ENCODE peak calls at places on chromosomes 2 and 18, in seven cellular contexts. U is GM12891; Y is lower leg skin; C is stimulated activated CD8-positive, alpha-beta memory T cell treated with anti-CD3 and anti-CD28 coated beads, Interleukin-2, amount 100 ng/mL, for 1 hour; L is stimulated activated CD4-positive, alpha-beta T cell treated with anti-CD3 and anti-CD28 coated beads, Interleukin-1b, Interleukin-23, amount 100 ng/mL, for 48 hours; G is mesothelial cell of epicardium; B is EL. T is an unnamed sample.

GRCh38 chr18:11871501-11871900 is 20.3 kb downstream of the CHMP1B start:
- DNase-seq in U (no peak), Y (no peak), C (no peak), L (no peak), G (no peak), B (no peak), T (no peak)

GRCh38 chr2:127820080-127820668 is 9.2 kb upstream of the WDR33 start:
- DNase-seq in U (no peak), Y (no peak), C (no peak), L (no peak), G (no peak), B (no peak), T (no peak)

GRCh38 chr2:63861220-63861822 is 19.6 kb downstream of the UGP2 start:
- DNase-seq in U (no peak), Y (peak), C (peak), L (peak), G (peak), B (peak), T (no peak)

GRCh38 chr2:233053928-233054774 is 6.0 kb upstream of the INPP5D start:
- DNase-seq in U (peak), Y (no peak), C (peak), L (peak), G (peak), B (peak), T (peak)

GRCh38 chr18:8607776-8608682 is 1.2 kb upstream of the RAB12 start:
- DNase-seq in U (no peak), Y (no peak), C (no peak), L (no peak), G (no peak), B (peak), T (no peak)

GRCh38 chr18:9147440-9148238 is 11.1 kb downstream of the ANKRD12 start:
- DNase-seq in U (no peak), Y (peak), C (no peak), L (no peak), G (no peak), B (peak), T (no peak)

GRCh38 chr2:98713332-98714015 is 17.5 kb downstream of the MGAT4A start:
- DNase-seq in U (no peak), Y (no peak), C (no peak), L (no peak), G (no peak), B (no peak), T (no peak)

GRCh38 chr2:177211148-177211547 is 1.4 kb upstream of the HNRNPA3 start:
- DNase-seq in U (no peak), Y (no peak), C (no peak), L (no peak), G (no peak), B (no peak), T (no peak)

GRCh38 chr2:1561793-1562521 is 148.7 kb downstream of the TPO start:
- DNase-seq in U (no peak), Y (no peak), C (no peak), L (no peak), G (no peak), B (no peak), T (no peak)

GRCh38 chr2:227884511-227884947 is 13.1 kb downstream of the DAW1 start:
- DNase-seq in U (peak), Y (no peak), C (no peak), L (peak), G (peak), B (peak), T (peak)

GRCh38 chr2:3604207-3604877 is 9.4 kb downstream of the COLEC11 start:
- DNase-seq in U (no peak), Y (no peak), C (no peak), L (no peak), G (no peak), B (no peak), T (no peak)

GRCh38 chr2:74675090-74675489 is 21.0 kb downstream of the SEMA4F start:
- DNase-seq in U (no peak), Y (no peak), C (no peak), L (no peak), G (no peak), B (no peak), T (no peak)

GRCh38 chr2:42092084-42092996 is 44.5 kb downstream of the PKDCC start:
- DNase-seq in U (no peak), Y (no peak), C (no peak), L (no peak), G (no peak), B (no peak), T (no peak)

GRCh38 chr2:113218283-113219091 is 44.7 kb downstream of the PSD4 start:
- DNase-seq in U (no peak), Y (no peak), C (no peak), L (no peak), G (no peak), B (no peak), T (peak)

GRCh38 chr2:43343573-43344304 is 117.3 kb upstream of the ZFP36L2 start:
- DNase-seq in U (no peak), Y (peak), C (no peak), L (no peak), G (peak), B (peak), T (no peak)

GRCh38 chr2:229071292-229071976 is 199.7 kb downstream of the PID1 start:
- DNase-seq in U (no peak), Y (no peak), C (no peak), L (no peak), G (no peak), B (peak), T (no peak)

GRCh38 chr2:236318401-236318800 is 54.2 kb upstream of the ASB18 start:
- DNase-seq in U (no peak), Y (no peak), C (no peak), L (no peak), G (no peak), B (no peak), T (no peak)

GRCh38 chr2:222671259-222672067 is at the start of gene MOGAT1:
- DNase-seq in U (no peak), Y (no peak), C (no peak), L (no peak), G (peak), B (peak), T (no peak)

GRCh38 chr18:26002375-26002774 is 88.0 kb downstream of the SS18 start:
- DNase-seq in U (no peak), Y (no peak), C (no peak), L (no peak), G (no peak), B (no peak), T (no peak)

GRCh38 chr18:36402765-36403396 is 105.4 kb downstream of the FHOD3 start:
- DNase-seq in U (no peak), Y (peak), C (no peak), L (no peak), G (no peak), B (no peak), T (no peak)

GRCh38 chr2:17643031-17643615 is 102.6 kb downstream of the VSNL1 start:
- DNase-seq in U (no peak), Y (peak), C (no peak), L (peak), G (no peak), B (peak), T (no peak)

GRCh38 chr2:178315488-178315948 is 121.2 kb downstream of the OSBPL6 start:
- DNase-seq in U (no peak), Y (no peak), C (no peak), L (no peak), G (no peak), B (no peak), T (no peak)

GRCh38 chr2:48377646-48378045 is 152.3 kb upstream of the STON1 start:
- DNase-seq in U (no peak), Y (no peak), C (no peak), L (no peak), G (no peak), B (no peak), T (no peak)

GRCh38 chr18:53509886-53510285 is 714.6 kb downstream of the MBD2 start:
- DNase-seq in U (no peak), Y (no peak), C (no peak), L (no peak), G (no peak), B (no peak), T (no peak)

GRCh38 chr2:163778045-163778753 is 42.4 kb upstream of the FIGN start:
- DNase-seq in U (no peak), Y (no peak), C (no peak), L (no peak), G (no peak), B (peak), T (no peak)

GRCh38 chr2:239710953-239711861 is 310.4 kb upstream of the HDAC4 start:
- DNase-seq in U (no peak), Y (no peak), C (no peak), L (no peak), G (peak), B (no peak), T (no peak)

GRCh38 chr18:22912835-22913234 is 20.3 kb upstream of the RBBP8 start:
- DNase-seq in U (no peak), Y (no peak), C (no peak), L (no peak), G (no peak), B (peak), T (no peak)

GRCh38 chr18:30957086-30957485 is 85.5 kb downstream of the DSC3 start:
- DNase-seq in U (no peak), Y (no peak), C (no peak), L (no peak), G (no peak), B (no peak), T (no peak)

GRCh38 chr2:8624855-8625398 is 56.9 kb upstream of the ID2 start:
- DNase-seq in U (no peak), Y (no peak), C (no peak), L (no peak), G (no peak), B (no peak), T (no peak)

GRCh38 chr2:172639823-172640222 is 83.9 kb downstream of the PDK1 start:
- DNase-seq in U (no peak), Y (no peak), C (no peak), L (peak), G (no peak), B (peak), T (no peak)

T was measured in GM19239.